ENCODE peak calls at places on chromosomes 4 and X, in four cellular contexts. B, R, Q and C are unnamed samples.

GRCh38 chrX:46865281-46865680 is 28.4 kb downstream of the RP2 start:
- DNase-seq in Q (peak; percentile 75), R (no peak), B (no peak), C (peak; percentile 13)

GRCh38 chr4:85772470-85772869 is 297.5 kb downstream of the ARHGAP24 start:
- DNase-seq in B (no peak), Q (no peak), R (no peak), C (no peak)

GRCh38 chrX:38275615-38276014 is 51.7 kb downstream of the RPGR start:
- DNase-seq in R (no peak), Q (peak; percentile 84), B (no peak), C (peak; percentile 73)

GRCh38 chr4:48722509-48723446 is 57.3 kb downstream of the FRYL start:
- DNase-seq in B (no peak), R (no peak), Q (no peak), C (no peak)

GRCh38 chr4:127856485-127857447 is 23.9 kb upstream of the PLK4 start:
- DNase-seq in Q (peak; percentile 93), R (no peak), B (no peak), C (peak; percentile 75)

GRCh38 chrX:25017667-25018247 is 2.0 kb upstream of the ARX start:
- DNase-seq in R (no peak), B (no peak), Q (no peak), C (no peak)

GRCh38 chr4:85084371-85085170 is 118.1 kb upstream of the WDFY3 start:
- DNase-seq in B (no peak), R (no peak), Q (peak; percentile 86), C (peak; percentile 50)

GRCh38 chrX:21369613-21370012 is 4.6 kb upstream of the CNKSR2 start:
- DNase-seq in R (no peak), B (no peak), Q (no peak), C (no peak)

GRCh38 chrX:151336809-151337208 is 60.2 kb upstream of the VMA21 start:
- DNase-seq in R (no peak), B (no peak), Q (no peak), C (no peak)

GRCh38 chrX:108426262-108426661 is 12.0 kb downstream of the COL4A6 start:
- DNase-seq in B (no peak), R (no peak), Q (no peak), C (no peak)

GRCh38 chrX:95071621-95072020 is 1397.6 kb downstream of the FAM133A start:
- DNase-seq in R (no peak), Q (peak; percentile 53), B (no peak), C (no peak)

GRCh38 chrX:134760671-134761070 is 102.4 kb upstream of the PLAC1 start:
- DNase-seq in R (no peak), B (no peak), Q (no peak), C (no peak)

GRCh38 chrX:80810365-80810978 is 795 bp upstream of the BRWD3 start:
- DNase-seq in Q (peak; percentile 4), B (no peak), R (no peak), C (no peak)

GRCh38 chrX:103919336-103919682 is 43.1 kb upstream of the TMSB15B start:
- DNase-seq in R (no peak), B (peak; percentile 16), Q (peak; percentile 58), C (peak; percentile 15)

GRCh38 chr4:35106091-35106734 is 1138.1 kb downstream of the ARAP2 start:
- DNase-seq in Q (no peak), B (no peak), R (no peak), C (no peak)

GRCh38 chr4:133320576-133321170 is 171.6 kb downstream of the PCDH10 start:
- DNase-seq in B (no peak), R (no peak), Q (peak; percentile 2), C (no peak)

GRCh38 chr4:93373893-93374860 is 454.4 kb upstream of the ATOH1 start:
- DNase-seq in R (no peak), Q (peak; percentile 4), B (no peak), C (no peak)

GRCh38 chr4:168593399-168593798 is 96.5 kb downstream of the PALLD start:
- DNase-seq in R (no peak), B (no peak), Q (no peak), C (no peak)

GRCh38 chrX:8748855-8749254 is 16.9 kb upstream of the ANOS1 start:
- DNase-seq in R (no peak), Q (peak; percentile 65), B (no peak), C (no peak)

GRCh38 chr4:84470204-84470785 is 28.8 kb downstream of the NKX6-1 start:
- DNase-seq in Q (no peak), B (no peak), R (no peak), C (no peak)

GRCh38 chrX:30308263-30309138 is 689 bp downstream of the NR0B1 start:
- DNase-seq in B (no peak), R (no peak), Q (peak; percentile 67), C (no peak)

GRCh38 chr4:103892616-103893015 is 172.8 kb upstream of the TACR3 start:
- DNase-seq in Q (peak; percentile 45), B (no peak), R (no peak), C (no peak)

GRCh38 chr4:153348006-153348405 is 3.5 kb downstream of the MND1 start:
- DNase-seq in B (no peak), Q (no peak), R (no peak), C (no peak)

GRCh38 chr4:88659061-88659889 is 38.4 kb downstream of the NAP1L5 start:
- DNase-seq in Q (peak; percentile 86), R (peak; percentile 51), B (peak; percentile 15), C (no peak)

GRCh38 chr4:98657531-98658286 is 702 bp downstream of the TSPAN5 start:
- DNase-seq in R (no peak), B (peak; percentile 20), Q (peak; percentile 90), C (peak; percentile 56)

GRCh38 chr4:7736436-7737267 is 203.0 kb downstream of the AFAP1 start:
- DNase-seq in Q (no peak), B (no peak), R (no peak), C (no peak)

GRCh38 chrX:117636826-117637225 is 479.8 kb downstream of the KLHL13 start:
- DNase-seq in B (no peak), R (no peak), Q (no peak), C (no peak)

GRCh38 chrX:41180194-41180902 is 95.1 kb downstream of the USP9X start:
- DNase-seq in Q (peak; percentile 75), B (peak; percentile 35), R (no peak), C (peak; percentile 27)

GRCh38 chr4:156665779-156666366 is 305.7 kb downstream of the PDGFC start:
- DNase-seq in B (no peak), R (no peak), Q (no peak), C (no peak)

GRCh38 chr4:37066149-37066548 is 178.4 kb upstream of the NWD2 start:
- DNase-seq in Q (no peak), B (no peak), R (no peak), C (no peak)

GRCh38 chr4:188201851-188202250 is 62.6 kb downstream of the TRIML1 start:
- DNase-seq in B (no peak), Q (no peak), R (no peak), C (no peak)

GRCh38 chr4:83629945-83630684 is 94.2 kb downstream of the GPAT3 start:
- DNase-seq in R (no peak), Q (peak; percentile 82), B (no peak), C (peak; percentile 65)

GRCh38 chr4:170529760-170530440 is 440.1 kb upstream of the AADAT start:
- DNase-seq in B (no peak), Q (no peak), R (no peak), C (no peak)

GRCh38 chr4:183989931-183990330 is 84.8 kb downstream of the STOX2 start:
- DNase-seq in Q (no peak), R (no peak), B (no peak), C (peak; percentile 25)

GRCh38 chr4:183987529-183987946 is 82.4 kb downstream of the STOX2 start:
- DNase-seq in Q (peak; percentile 73), B (no peak), R (no peak), C (peak; percentile 68)

GRCh38 chr4:183989471-183989870 is 84.4 kb downstream of the STOX2 start:
- DNase-seq in B (no peak), R (no peak), Q (peak; percentile 21), C (peak; percentile 80)

GRCh38 chr4:183987987-183988392 is 82.9 kb downstream of the STOX2 start:
- DNase-seq in R (no peak), B (no peak), Q (peak; percentile 69), C (peak; percentile 87)

GRCh38 chr4:183988874-183989273 is 83.8 kb downstream of the STOX2 start:
- DNase-seq in Q (no peak), B (no peak), R (no peak), C (no peak)
- H3K4me3 ChIP-seq in Q (no peak overlapping the region), B (no peak overlapping the region), R (no peak overlapping the region), C (no peak overlapping the region)

GRCh38 chr4:139018971-139019758 is 3.6 kb downstream of the NOCT start:
- DNase-seq in B (no peak), R (no peak), Q (peak; percentile 93), C (no peak)

GRCh38 chr4:139020384-139020783 is 4.8 kb downstream of the NOCT start:
- DNase-seq in R (no peak), B (no peak), Q (no peak), C (no peak)

GRCh38 chr4:139015948-139016451 is 419 bp downstream of the NOCT start:
- DNase-seq in R (peak; percentile 65), B (no peak), Q (peak; percentile 51), C (no peak)

GRCh38 chr4:139017861-139018260 is 2.3 kb downstream of the NOCT start:
- DNase-seq in R (no peak), Q (peak; percentile 46), B (no peak), C (no peak)

DNA sequence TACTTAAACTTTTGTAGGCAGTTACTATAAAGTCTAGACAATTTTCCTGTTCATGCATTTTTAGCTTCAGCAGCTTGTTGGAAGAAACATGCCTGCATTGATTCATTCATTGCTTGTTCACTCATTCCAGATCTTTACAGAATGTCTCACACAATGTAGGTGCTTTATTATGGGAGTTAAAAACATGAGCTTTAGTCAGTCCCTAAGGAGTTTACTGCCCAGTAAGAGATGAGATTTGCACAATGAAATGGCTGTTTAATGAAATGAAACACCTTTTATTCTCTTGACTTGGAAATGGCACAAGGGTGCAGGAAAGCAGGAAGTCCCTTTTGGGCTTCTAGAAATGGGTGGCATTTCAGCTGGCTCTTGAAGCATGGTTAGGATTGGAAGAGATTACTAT is 2.9 kb downstream of the NOCT start:
- DNase-seq in R (no peak), Q (peak; percentile 38), B (no peak), C (no peak)
- H3K4me3 ChIP-seq in R (no peak overlapping the region), Q (peak overlapping the region; percentile 24), B (no peak overlapping the region), C (no peak overlapping the region)

GRCh38 chrX:149682031-149682430 is 29.8 kb upstream of the MAGEA11 start:
- DNase-seq in R (no peak), B (no peak), Q (no peak), C (no peak)
- H3K4me3 ChIP-seq in R (no peak overlapping the region), B (no peak overlapping the region), Q (no peak overlapping the region), C (no peak overlapping the region)

GRCh38 chr4:186137193-186137792 is 32.8 kb downstream of the FAM149A start:
- DNase-seq in R (no peak), B (no peak), Q (peak; percentile 46), C (no peak)
- H3K4me3 ChIP-seq in R (no peak overlapping the region), B (no peak overlapping the region), Q (no peak overlapping the region), C (no peak overlapping the region)